ENCODE peak calls at places on chromosomes 2 and 18, in nine cellular contexts. P is lung, T is right lobe of liver, Y is astrocyte, F is astrocyte of the spinal cord, Q is dorsolateral prefrontal cortex, R is bronchial epithelial cell, L is cardiac muscle cell, B is stomach. X is an unnamed sample.

GRCh38 chr18:33270297-33270696 is 170.2 kb downstream of the CCDC178 start:
- DNase-seq in P (no peak), T (no peak), Y (no peak), F (no peak), Q (no peak), R (no peak), L (no peak), B (no peak), X (no peak)

GRCh38 chr2:197328461-197328860 is 17.9 kb upstream of the ANKRD44 start:
- DNase-seq in P (no peak), T (no peak), Y (no peak), F (no peak), Q (no peak), R (no peak), L (no peak), B (no peak), X (no peak)

GRCh38 chr2:135257383-135258090 is 205.4 kb downstream of the RAB3GAP1 start:
- DNase-seq in P (no peak), T (no peak), Y (peak), F (peak), Q (no peak), R (peak), L (no peak), B (no peak), X (peak)

GRCh38 chr2:130355181-130355577 is 677 bp upstream of the PTPN18 start:
- DNase-seq in P (peak), T (no peak), Y (no peak), F (no peak), Q (no peak), R (no peak), L (no peak), B (no peak), X (no peak)

GRCh38 chr18:63590966-63591695 is 4.0 kb downstream of the SERPINB13 start:
- DNase-seq in P (no peak), T (no peak), Y (no peak), F (no peak), Q (no peak), R (no peak), L (no peak), B (no peak), X (no peak)

GRCh38 chr18:80246656-80247402 is 485 bp downstream of the PARD6G start:
- DNase-seq in P (peak), T (no peak), Y (no peak), F (no peak), Q (no peak), R (peak), L (peak), B (no peak), X (peak)

GRCh38 chr2:236503100-236503499 is 66.5 kb upstream of the ACKR3 start:
- DNase-seq in P (no peak), T (no peak), Y (no peak), F (no peak), Q (no peak), R (no peak), L (no peak), B (no peak), X (no peak)

GRCh38 chr2:30686000-30686399 is 121.2 kb downstream of the CAPN13 start:
- DNase-seq in P (peak), T (peak), Y (no peak), F (no peak), Q (no peak), R (no peak), L (no peak), B (no peak), X (no peak)

GRCh38 chr2:156649596-156649995 is 213.4 kb downstream of the GPD2 start:
- DNase-seq in P (no peak), T (peak), Y (peak), F (peak), Q (no peak), R (no peak), L (peak), B (peak), X (no peak)

GRCh38 chr2:189066037-189066436 is 91.9 kb downstream of the COL3A1 start:
- DNase-seq in P (no peak), T (no peak), Y (no peak), F (no peak), Q (no peak), R (peak), L (no peak), B (no peak), X (no peak)

GRCh38 chr2:45974056-45974455 is 322.6 kb downstream of the PRKCE start:
- DNase-seq in P (no peak), T (no peak), Y (no peak), F (no peak), Q (no peak), R (no peak), L (no peak), B (no peak), X (no peak)

GRCh38 chr18:3451166-3451988 is 1.4 kb downstream of the TGIF1 start:
- DNase-seq in P (peak), T (peak), Y (peak), F (peak), Q (peak), R (peak), L (peak), B (peak), X (peak)

GRCh38 chr18:76791106-76791505 is 31.3 kb upstream of the ZNF236 start:
- DNase-seq in P (no peak), T (peak), Y (peak), F (no peak), Q (no peak), R (no peak), L (no peak), B (no peak), X (no peak)

GRCh38 chr2:98757904-98758421 is 27.0 kb upstream of the MGAT4A start:
- DNase-seq in P (peak), T (peak), Y (peak), F (peak), Q (peak), R (peak), L (peak), B (peak), X (peak)

GRCh38 chr2:224659726-224660125 is 56.4 kb downstream of the CCDC195 start:
- DNase-seq in P (no peak), T (no peak), Y (no peak), F (no peak), Q (no peak), R (no peak), L (no peak), B (no peak), X (no peak)

GRCh38 chr2:226207671-226208070 is 591.9 kb downstream of the IRS1 start:
- DNase-seq in P (no peak), T (no peak), Y (no peak), F (no peak), Q (no peak), R (no peak), L (no peak), B (no peak), X (no peak)

GRCh38 chr2:35503738-35504160 is 851.8 kb upstream of the CRIM1 start:
- DNase-seq in P (no peak), T (no peak), Y (peak), F (peak), Q (no peak), R (peak), L (no peak), B (no peak), X (no peak)

GRCh38 chr2:37671013-37671815 is at the start of gene CDC42EP3:
- DNase-seq in P (peak), T (peak), Y (no peak), F (no peak), Q (no peak), R (peak), L (peak), B (peak), X (peak)

GRCh38 chr18:37138456-37138855 is 309.5 kb downstream of the KIAA1328 start:
- DNase-seq in P (no peak), T (no peak), Y (no peak), F (no peak), Q (no peak), R (no peak), L (no peak), B (no peak), X (no peak)

GRCh38 chr2:10103179-10103578 is 19.4 kb upstream of the RRM2 start:
- DNase-seq in P (no peak), T (no peak), Y (no peak), F (no peak), Q (no peak), R (no peak), L (no peak), B (no peak), X (no peak)

GRCh38 chr2:20618468-20618885 is 32.4 kb downstream of the HS1BP3 start:
- DNase-seq in P (peak), T (no peak), Y (no peak), F (no peak), Q (no peak), R (no peak), L (no peak), B (peak), X (no peak)

GRCh38 chr2:26195006-26195961 is 22.4 kb downstream of the GAREM2 start:
- DNase-seq in P (no peak), T (no peak), Y (peak), F (no peak), Q (no peak), R (no peak), L (no peak), B (no peak), X (no peak)

GRCh38 chr2:232398293-232399034 is 8.2 kb upstream of the ALPG start:
- DNase-seq in P (no peak), T (no peak), Y (no peak), F (no peak), Q (no peak), R (peak), L (no peak), B (no peak), X (no peak)

GRCh38 chr2:58769494-58770239 is 528.5 kb upstream of the FANCL start:
- DNase-seq in P (no peak), T (no peak), Y (no peak), F (no peak), Q (no peak), R (no peak), L (no peak), B (no peak), X (peak)

GRCh38 chr18:13137939-13138821 is 80.4 kb upstream of the LDLRAD4 start:
- DNase-seq in P (peak), T (peak), Y (no peak), F (no peak), Q (no peak), R (peak), L (peak), B (peak), X (no peak)

GRCh38 chr2:636649-637405 is 40.4 kb downstream of the TMEM18 start:
- DNase-seq in P (peak), T (peak), Y (peak), F (peak), Q (peak), R (peak), L (peak), B (peak), X (peak)
- H3K4me3 ChIP-seq in P (no peak), T (no peak), Y (no peak), F (peak), Q (peak), R (no peak), L (no peak), B (peak), X (no peak)

GRCh38 chr18:24396082-24396623 is 1.5 kb downstream of the OSBPL1A start:
- DNase-seq in P (no peak), T (no peak), Y (no peak), F (no peak), Q (no peak), R (no peak), L (no peak), B (no peak), X (peak)
- H3K4me3 ChIP-seq in P (no peak), T (no peak), Y (peak), F (no peak), Q (no peak), R (no peak), L (no peak), B (no peak), X (peak)

GRCh38 chr2:170155022-170155722 is 22.8 kb upstream of the MYO3B start:
- DNase-seq in P (no peak), T (no peak), Y (peak), F (peak), Q (no peak), R (peak), L (peak), B (no peak), X (peak)
- H3K4me3 ChIP-seq in P (no peak), T (no peak), Y (no peak), F (no peak), Q (no peak), R (no peak), L (no peak), B (no peak), X (no peak)

GRCh38 chr18:74286106-74286856 is 5.5 kb downstream of the CYB5A start:
- DNase-seq in P (peak), T (no peak), Y (no peak), F (no peak), Q (no peak), R (no peak), L (no peak), B (no peak), X (peak)
- H3K4me3 ChIP-seq in P (no peak), T (peak), Y (no peak), F (no peak), Q (no peak), R (no peak), L (no peak), B (no peak), X (no peak)

DNA sequence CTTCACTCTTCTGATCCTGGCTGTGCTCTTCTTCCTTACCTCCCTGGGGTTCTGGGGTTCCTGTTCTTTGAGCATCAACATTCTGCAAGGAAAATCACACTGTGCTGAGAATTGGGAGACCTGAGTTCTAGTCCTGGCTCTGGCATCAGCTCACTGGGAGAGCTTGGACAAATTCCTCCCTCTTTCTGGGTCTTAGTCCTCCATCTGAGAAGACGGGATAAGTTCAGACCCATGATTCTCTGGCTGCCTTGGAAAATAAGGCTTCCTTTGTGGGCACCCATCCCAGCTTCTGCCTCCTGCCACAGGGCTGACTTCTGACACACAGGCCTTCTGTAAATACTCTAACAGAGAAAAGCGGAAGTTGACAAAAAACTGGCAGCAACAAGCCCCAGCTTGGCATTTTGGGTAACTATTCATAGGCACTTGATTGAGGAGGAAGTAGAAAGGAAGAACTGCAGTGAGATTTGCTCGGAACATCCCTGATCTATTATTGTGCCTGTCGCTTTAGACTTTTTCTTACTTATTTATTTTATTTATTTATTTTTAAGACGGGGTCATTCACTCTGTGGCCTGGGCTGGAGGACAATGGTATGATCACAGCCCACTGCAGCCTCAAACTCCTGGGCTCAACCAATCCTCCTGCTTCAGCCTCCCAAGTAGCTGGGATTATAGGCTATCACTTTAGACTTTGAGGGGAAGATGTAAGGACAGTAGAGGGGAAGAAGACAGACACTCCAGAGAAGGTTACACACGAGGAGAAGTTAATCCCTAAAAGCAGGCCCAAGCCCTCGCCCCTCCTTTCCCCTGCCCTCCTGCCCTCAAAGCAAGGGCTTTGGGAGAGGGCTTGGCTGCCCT is 7.9 kb downstream of the PCBP1 start:
- DNase-seq in P (peak), T (peak), Y (peak), F (peak), Q (peak), R (peak), L (peak), B (peak), X (peak)
- H3K4me3 ChIP-seq in P (no peak), T (no peak), Y (no peak), F (no peak), Q (no peak), R (no peak), L (no peak), B (no peak), X (no peak)

GRCh38 chr18:48546411-48546810 is 7.6 kb downstream of the CTIF start:
- DNase-seq in P (no peak), T (no peak), Y (peak), F (peak), Q (no peak), R (no peak), L (peak), B (no peak), X (no peak)

GRCh38 chr18:48547456-48548403 is 8.9 kb downstream of the CTIF start:
- DNase-seq in P (no peak), T (peak), Y (peak), F (peak), Q (no peak), R (peak), L (peak), B (no peak), X (peak)

GRCh38 chr18:48544116-48544515 is 5.3 kb downstream of the CTIF start:
- DNase-seq in P (no peak), T (no peak), Y (no peak), F (no peak), Q (no peak), R (no peak), L (no peak), B (no peak), X (no peak)

GRCh38 chr18:48544661-48545415 is 6.0 kb downstream of the CTIF start:
- DNase-seq in P (no peak), T (no peak), Y (no peak), F (no peak), Q (no peak), R (no peak), L (no peak), B (no peak), X (no peak)

DNA sequence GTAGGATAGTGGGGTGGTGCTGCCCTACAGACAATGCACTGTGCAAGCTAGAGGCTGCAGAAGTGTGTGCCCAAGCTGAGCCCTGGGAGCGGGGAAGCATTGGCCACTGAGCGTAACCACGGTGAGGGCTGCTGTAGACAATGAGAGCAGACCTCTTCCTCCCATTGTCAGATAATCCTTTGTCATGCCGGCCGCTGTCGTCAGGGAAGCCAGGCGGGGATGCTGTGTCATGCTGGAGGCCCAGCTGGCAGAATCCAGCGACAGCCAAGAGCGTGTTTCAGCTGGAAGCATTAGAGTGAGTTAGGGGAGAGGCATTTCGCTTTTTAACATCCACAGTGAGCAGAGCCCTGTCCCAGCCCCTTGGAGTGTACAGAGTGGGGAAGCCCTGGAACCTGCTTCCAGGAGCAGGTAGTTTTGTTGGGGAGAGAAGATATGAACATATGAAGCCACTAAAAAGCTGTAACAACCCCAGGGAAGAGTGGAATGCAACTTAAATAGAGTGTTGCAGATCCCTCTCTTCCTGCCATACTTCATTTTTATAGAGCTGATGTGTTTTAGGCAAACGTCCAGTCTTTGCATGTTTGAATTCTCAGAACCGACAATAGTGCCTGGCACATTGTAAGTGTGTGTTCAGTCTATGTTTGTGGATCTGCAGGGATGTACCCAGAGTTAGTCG is 7.0 kb downstream of the CTIF start:
- DNase-seq in P (peak), T (no peak), Y (peak), F (peak), Q (peak), R (peak), L (peak), B (peak), X (peak)
- H3K4me3 ChIP-seq in P (no peak), T (no peak), Y (no peak), F (no peak), Q (no peak), R (no peak), L (no peak), B (no peak), X (peak)

DNA sequence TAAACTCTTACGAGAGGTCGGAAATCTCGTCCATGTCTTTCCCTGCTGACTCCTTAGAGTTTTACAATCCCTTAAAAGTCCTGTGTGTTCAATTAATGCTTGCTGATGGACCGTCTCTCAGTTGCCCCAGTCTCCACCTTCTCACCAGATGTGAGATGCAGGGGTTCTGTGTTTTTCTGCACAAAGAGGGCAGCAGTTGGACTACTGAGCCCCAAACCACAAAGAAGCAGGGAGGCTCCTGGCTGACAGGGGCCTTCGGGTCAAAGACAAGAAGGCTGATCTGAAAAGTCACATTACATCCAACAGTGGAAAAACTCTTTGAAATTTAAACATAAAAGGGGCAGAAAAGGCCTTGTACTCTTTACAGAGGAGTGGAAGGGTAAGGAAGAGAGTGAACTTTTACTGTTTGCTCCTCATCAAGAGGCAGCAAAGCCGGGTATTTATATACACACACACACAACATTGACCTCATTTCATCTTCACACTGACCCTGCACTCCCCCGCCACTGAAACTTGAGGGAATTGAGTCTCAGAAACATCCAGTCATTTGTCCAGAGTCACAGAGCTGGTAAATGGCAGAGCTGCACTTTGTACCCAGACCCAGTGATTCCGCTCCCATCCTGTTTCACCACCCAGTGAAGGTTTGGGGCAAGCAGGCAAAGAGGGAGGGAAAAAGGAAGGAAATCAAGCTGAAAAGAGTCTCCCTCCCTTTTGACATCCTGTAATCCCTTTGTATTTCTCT is 23.7 kb downstream of the MRPL33 start:
- DNase-seq in P (no peak), T (no peak), Y (no peak), F (no peak), Q (no peak), R (no peak), L (no peak), B (no peak), X (no peak)
- H3K4me3 ChIP-seq in P (no peak), T (no peak), Y (no peak), F (no peak), Q (no peak), R (no peak), L (no peak), B (no peak), X (no peak)

DNA sequence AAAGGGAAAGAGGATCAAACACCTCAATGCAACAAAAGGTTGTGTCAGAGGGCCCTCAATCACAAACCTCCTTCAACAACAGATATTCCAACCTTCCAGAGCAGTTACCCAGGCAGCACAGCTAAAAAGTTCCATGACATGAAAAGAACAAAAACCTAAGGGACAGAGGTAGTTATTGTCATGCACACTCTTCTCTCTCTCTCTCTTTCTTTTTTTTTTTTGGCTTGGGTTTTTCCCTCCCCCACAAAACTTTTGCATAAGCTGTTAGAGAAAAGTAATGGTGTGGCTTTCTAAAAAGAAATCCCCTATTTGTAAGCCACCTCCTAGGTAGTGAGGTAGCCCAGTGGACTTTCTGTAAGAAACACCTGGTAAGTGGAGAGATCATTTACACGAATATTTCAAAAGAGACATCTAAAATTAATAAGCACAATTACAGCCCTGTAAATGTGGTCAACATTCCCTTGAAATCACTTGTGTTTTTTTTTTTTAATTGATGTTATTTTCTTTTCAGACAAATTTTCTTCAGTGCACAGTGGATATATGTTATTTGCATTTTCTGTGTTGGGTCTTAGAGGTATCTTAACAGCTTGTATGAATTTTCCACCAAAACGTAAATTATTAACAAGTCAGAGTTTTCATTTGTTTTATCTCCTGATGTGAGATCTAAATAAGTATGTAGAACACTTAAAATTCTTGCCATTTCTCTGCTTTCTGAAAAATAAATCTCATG is 48.4 kb downstream of the ZEB2 start:
- DNase-seq in P (no peak), T (no peak), Y (no peak), F (no peak), Q (no peak), R (no peak), L (no peak), B (no peak), X (no peak)
- H3K4me3 ChIP-seq in P (no peak), T (no peak), Y (no peak), F (no peak), Q (no peak), R (no peak), L (no peak), B (no peak), X (no peak)